ENCODE peak calls at places on chromosomes 13 and 19, in six cellular contexts. B, A, C, K, L and M are unnamed samples.

GRCh38 chr19:9981406-9982260 is 28.7 kb downstream of the COL5A3 start:
- DNase-seq in B (no peak), A (no peak), C (peak), K (peak), L (no peak), M (no peak)

GRCh38 chr13:46361535-46361934 is 25.5 kb downstream of the RUBCNL start:
- DNase-seq in B (no peak), A (no peak), C (peak), K (no peak), L (no peak), M (no peak)

GRCh38 chr13:98889419-98890079 is 88.3 kb downstream of the DOCK9 start:
- DNase-seq in B (no peak), A (no peak), C (no peak), K (no peak), L (no peak), M (no peak)

GRCh38 chr19:12720851-12721655 is 2.7 kb downstream of the TNPO2 start:
- DNase-seq in B (no peak), A (no peak), C (peak), K (peak), L (no peak), M (no peak)

GRCh38 chr13:99067160-99067985 is 89.5 kb upstream of the DOCK9 start:
- DNase-seq in B (no peak), A (no peak), C (peak), K (no peak), L (no peak), M (no peak)

GRCh38 chr13:43408274-43408673 is 378.5 kb downstream of the ENOX1 start:
- DNase-seq in B (no peak), A (no peak), C (no peak), K (no peak), L (no peak), M (no peak)

GRCh38 chr19:41587838-41588210 is 11.9 kb downstream of the CEACAM21 start:
- DNase-seq in B (no peak), A (no peak), C (no peak), K (no peak), L (no peak), M (no peak)

GRCh38 chr19:6498294-6499036 is 3.6 kb downstream of the TUBB4A start:
- DNase-seq in B (no peak), A (no peak), C (no peak), K (no peak), L (peak), M (no peak)

GRCh38 chr13:83350569-83350968 is 531.7 kb downstream of the SLITRK1 start:
- DNase-seq in B (no peak), A (no peak), C (peak), K (no peak), L (no peak), M (no peak)

GRCh38 chr13:78609464-78610205 is 6.3 kb upstream of the POU4F1 start:
- DNase-seq in B (no peak), A (peak), C (no peak), K (no peak), L (no peak), M (no peak)

GRCh38 chr19:7500811-7501450 is 12.1 kb upstream of the PEX11G start:
- DNase-seq in B (no peak), A (peak), C (no peak), K (peak), L (peak), M (no peak)
- TF ChIP-seq CTCF in B (peak), A (no peak), C (no peak), K (no peak), L (peak), M (no peak)

GRCh38 chr13:50377726-50378270 is 362.6 kb downstream of the KCNRG start:
- DNase-seq in B (no peak), A (no peak), C (no peak), K (no peak), L (no peak), M (no peak)

GRCh38 chr13:50378513-50378970 is 363.3 kb downstream of the KCNRG start:
- DNase-seq in B (no peak), A (no peak), C (no peak), K (no peak), L (no peak), M (no peak)

GRCh38 chr13:50374517-50374916 is 359.3 kb downstream of the KCNRG start:
- DNase-seq in B (no peak), A (no peak), C (no peak), K (no peak), L (no peak), M (no peak)

GRCh38 chr13:50375792-50376191 is 360.5 kb downstream of the KCNRG start:
- DNase-seq in B (no peak), A (no peak), C (peak), K (no peak), L (no peak), M (no peak)

GRCh38 chr13:50376895-50377575 is 361.8 kb downstream of the KCNRG start:
- DNase-seq in B (no peak), A (no peak), C (peak), K (no peak), L (no peak), M (no peak)
- TF ChIP-seq CTCF in B (no peak), A (no peak), C (peak), K (peak), L (no peak), M (no peak)

DNA sequence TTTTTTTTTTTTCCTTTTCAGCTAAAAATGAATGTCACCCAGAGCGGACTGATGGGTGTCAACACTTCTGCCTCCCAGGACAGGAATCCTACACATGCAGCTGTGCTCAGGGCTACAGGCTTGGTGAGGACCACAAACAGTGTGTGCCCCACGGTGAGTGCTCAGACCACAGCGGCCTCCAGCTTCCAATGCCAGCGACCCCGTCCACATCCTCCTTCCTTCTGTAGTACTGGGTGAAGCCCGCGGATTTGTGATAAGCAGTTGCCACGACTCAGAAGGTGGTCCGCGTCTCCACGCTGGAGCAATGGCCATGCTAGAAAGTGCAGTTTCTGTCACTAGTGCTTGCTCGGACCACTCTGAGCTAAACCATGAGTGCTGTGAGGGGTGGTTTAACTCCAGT is 6.0 kb downstream of the PROZ start:
- DNase-seq in B (no peak), A (no peak), C (no peak), K (no peak), L (no peak), M (no peak)
- TF ChIP-seq CTCF in B (no peak), A (no peak), C (no peak), K (no peak), L (no peak), M (no peak)

GRCh38 chr19:58229255-58229639 is 533 bp downstream of the ZNF544 start:
- DNase-seq in B (no peak), A (peak), C (peak), K (no peak), L (no peak), M (no peak)
- TF ChIP-seq CTCF in B (no peak), A (no peak), C (peak), K (no peak), L (no peak), M (no peak)